ENCODE peak calls at places on chromosomes 6 and 20, in seven cellular contexts. One of them, this sample, is unnamed.

GRCh38 chr6:5782783-5783567 is 223.8 kb downstream of the NRN1 start:
- DNase-seq in HFFc6: peak
- DNase-seq in HEK293T: no peak
- DNase-seq in GM19239: no peak
- DNase-seq in psoas muscle: peak
- DNase-seq in M059J: no peak
- DNase-seq in HL-60: no peak
- DNase-seq in this sample: no peak

GRCh38 chr6:2853766-2854393 is 12.2 kb upstream of the SERPINB1 start:
- DNase-seq in HFFc6: peak
- DNase-seq in HEK293T: peak
- DNase-seq in GM19239: no peak
- DNase-seq in psoas muscle: no peak
- DNase-seq in M059J: peak
- DNase-seq in HL-60: peak
- DNase-seq in this sample: peak

GRCh38 chr20:38272398-38272797 is 11.9 kb upstream of the KIAA1755 start:
- DNase-seq in HFFc6: peak
- DNase-seq in HEK293T: no peak
- DNase-seq in GM19239: no peak
- DNase-seq in psoas muscle: no peak
- DNase-seq in M059J: peak
- DNase-seq in HL-60: no peak
- DNase-seq in this sample: peak

GRCh38 chr6:161748535-161749386 is 474.9 kb upstream of the AGPAT4 start:
- DNase-seq in HFFc6: no peak
- DNase-seq in HEK293T: peak
- DNase-seq in GM19239: no peak
- DNase-seq in psoas muscle: peak
- DNase-seq in M059J: peak
- DNase-seq in HL-60: no peak
- DNase-seq in this sample: peak

GRCh38 chr6:99979953-99980352 is 14.1 kb downstream of the MCHR2 start:
- DNase-seq in HFFc6: no peak
- DNase-seq in HEK293T: no peak
- DNase-seq in GM19239: no peak
- DNase-seq in psoas muscle: no peak
- DNase-seq in M059J: no peak
- DNase-seq in HL-60: no peak
- DNase-seq in this sample: no peak

GRCh38 chr20:9136114-9136513 is 67.2 kb downstream of the PLCB4 start:
- DNase-seq in HFFc6: no peak
- DNase-seq in HEK293T: no peak
- DNase-seq in GM19239: no peak
- DNase-seq in psoas muscle: no peak
- DNase-seq in M059J: no peak
- DNase-seq in HL-60: no peak
- DNase-seq in this sample: no peak

GRCh38 chr6:11744753-11745152 is 33.9 kb downstream of the ADTRP start:
- DNase-seq in HFFc6: no peak
- DNase-seq in HEK293T: no peak
- DNase-seq in GM19239: no peak
- DNase-seq in psoas muscle: peak
- DNase-seq in M059J: peak
- DNase-seq in HL-60: no peak
- DNase-seq in this sample: no peak

GRCh38 chr6:35311390-35312075 is 13.9 kb downstream of the DEF6 start:
- DNase-seq in HFFc6: no peak
- DNase-seq in HEK293T: no peak
- DNase-seq in GM19239: peak
- DNase-seq in psoas muscle: no peak
- DNase-seq in M059J: no peak
- DNase-seq in HL-60: no peak
- DNase-seq in this sample: no peak

GRCh38 chr20:44409132-44409600 is 53.7 kb downstream of the HNF4A start:
- DNase-seq in HFFc6: peak
- DNase-seq in HEK293T: no peak
- DNase-seq in GM19239: no peak
- DNase-seq in psoas muscle: no peak
- DNase-seq in M059J: peak
- DNase-seq in HL-60: no peak
- DNase-seq in this sample: no peak

GRCh38 chr6:128723667-128724066 is 159.3 kb upstream of the LAMA2 start:
- DNase-seq in HFFc6: peak
- DNase-seq in HEK293T: no peak
- DNase-seq in GM19239: no peak
- DNase-seq in psoas muscle: no peak
- DNase-seq in M059J: peak
- DNase-seq in HL-60: no peak
- DNase-seq in this sample: peak

GRCh38 chr6:4008324-4009047 is 70.5 kb downstream of the FAM217A start:
- DNase-seq in HFFc6: peak
- DNase-seq in HEK293T: peak
- DNase-seq in GM19239: no peak
- DNase-seq in psoas muscle: no peak
- DNase-seq in M059J: peak
- DNase-seq in HL-60: no peak
- DNase-seq in this sample: peak

GRCh38 chr6:38110407-38111025 is 291.0 kb downstream of the ZFAND3 start:
- DNase-seq in HFFc6: no peak
- DNase-seq in HEK293T: no peak
- DNase-seq in GM19239: no peak
- DNase-seq in psoas muscle: peak
- DNase-seq in M059J: no peak
- DNase-seq in HL-60: no peak
- DNase-seq in this sample: peak

GRCh38 chr20:63097336-63097831 is 90.6 kb upstream of the BHLHE23 start:
- DNase-seq in HFFc6: no peak
- DNase-seq in HEK293T: no peak
- DNase-seq in GM19239: no peak
- DNase-seq in psoas muscle: peak
- DNase-seq in M059J: no peak
- DNase-seq in HL-60: no peak
- DNase-seq in this sample: no peak

GRCh38 chr20:35992713-35993335 is 24.4 kb downstream of the CNBD2 start:
- DNase-seq in HFFc6: peak
- DNase-seq in HEK293T: peak
- DNase-seq in GM19239: peak
- DNase-seq in psoas muscle: no peak
- DNase-seq in M059J: peak
- DNase-seq in HL-60: peak
- DNase-seq in this sample: peak

GRCh38 chr6:50816115-50816675 is 2.5 kb upstream of the TFAP2B start:
- DNase-seq in HFFc6: peak
- DNase-seq in HEK293T: peak
- DNase-seq in GM19239: peak
- DNase-seq in psoas muscle: peak
- DNase-seq in M059J: peak
- DNase-seq in HL-60: peak
- DNase-seq in this sample: peak

GRCh38 chr20:50602432-50603088 is 88.8 kb downstream of the RIPOR3 start:
- DNase-seq in HFFc6: no peak
- DNase-seq in HEK293T: no peak
- DNase-seq in GM19239: no peak
- DNase-seq in psoas muscle: no peak
- DNase-seq in M059J: no peak
- DNase-seq in HL-60: no peak
- DNase-seq in this sample: no peak

GRCh38 chr6:27505209-27506027 is 32.5 kb upstream of the ZNF184 start:
- DNase-seq in HFFc6: peak
- DNase-seq in HEK293T: peak
- DNase-seq in GM19239: no peak
- DNase-seq in psoas muscle: no peak
- DNase-seq in M059J: peak
- DNase-seq in HL-60: no peak
- DNase-seq in this sample: peak

GRCh38 chr6:140062042-140063041 is 687.9 kb upstream of the CITED2 start:
- DNase-seq in HFFc6: peak
- DNase-seq in HEK293T: no peak
- DNase-seq in GM19239: no peak
- DNase-seq in psoas muscle: no peak
- DNase-seq in M059J: peak
- DNase-seq in HL-60: no peak
- DNase-seq in this sample: peak